ENCODE peak calls at places on chromosomes 11 and 22, in nine cellular contexts. R is heart right ventricle; I is mesenchymal stem cell; W is right lobe of liver; G is keratinocyte; N is CD4-positive, alpha-beta memory T cell; Z is right atrium auricular region; Q is ovary; X is neural progenitor cell. K is an unnamed sample. For H3K4me1, the result is how much of the 10 kb centered on the place peaks cover.

GRCh38 chr11:122267602-122268001 is 151.6 kb upstream of the BLID start:
- DNase-seq in G (no peak), R (no peak), W (no peak), X (no peak), Q (no peak), Z (no peak), N (no peak), I (peak), K (no peak)

GRCh38 chr11:61738776-61739175 is 13.7 kb upstream of the MYRF start:
- DNase-seq in W (no peak), X (no peak), Z (no peak), Q (no peak), N (no peak), R (no peak), G (no peak), I (no peak), K (no peak)

GRCh38 chr22:35777335-35777975 is 59.8 kb downstream of the APOL5 start:
- DNase-seq in I (peak), R (no peak), Q (no peak), N (no peak), W (no peak), Z (no peak), G (peak), X (no peak), K (peak)

GRCh38 chr11:134741453-134742227 is 329.6 kb upstream of the B3GAT1 start:
- DNase-seq in Z (no peak), R (no peak), G (no peak), W (no peak), N (no peak), I (peak), X (no peak), Q (no peak), K (peak)

GRCh38 chr22:38871360-38872171 is 450 bp downstream of the CBX6 start:
- DNase-seq in Z (peak), I (peak), X (peak), G (no peak), W (peak), N (peak), R (no peak), Q (peak), K (no peak)

GRCh38 chr22:29166180-29166579 is 39.5 kb upstream of the EMID1 start:
- DNase-seq in Q (no peak), I (no peak), Z (no peak), G (no peak), X (no peak), W (peak), R (no peak), N (no peak), K (no peak)

GRCh38 chr11:67494371-67495233 is 10.6 kb downstream of the PITPNM1 start:
- DNase-seq in R (no peak), Z (no peak), G (no peak), X (no peak), Q (no peak), I (no peak), W (no peak), N (no peak), K (no peak)

GRCh38 chr11:47918370-47918690 is 62.0 kb upstream of the PTPRJ start:
- DNase-seq in X (no peak), W (no peak), Q (no peak), I (no peak), N (no peak), R (no peak), Z (no peak), G (no peak), K (no peak)

GRCh38 chr11:21564813-21565212 is 628.1 kb upstream of the ANO5 start:
- DNase-seq in Z (no peak), I (no peak), N (no peak), Q (no peak), R (no peak), W (no peak), G (no peak), X (no peak), K (no peak)

GRCh38 chr11:128304666-128305485 is 282.5 kb downstream of the ETS1 start:
- DNase-seq in Z (no peak), R (no peak), X (no peak), W (no peak), Q (no peak), N (peak), G (no peak), I (no peak), K (no peak)

GRCh38 chr11:31926816-31927528 is 115.8 kb upstream of the PAX6 start:
- DNase-seq in Q (no peak), N (no peak), W (no peak), I (no peak), R (no peak), G (no peak), X (no peak), Z (no peak), K (no peak)

GRCh38 chr22:39290724-39291161 is 28.7 kb downstream of the RPL3 start:
- DNase-seq in Q (peak), G (no peak), Z (peak), R (peak), W (peak), X (no peak), N (no peak), I (peak), K (peak)

GRCh38 chr11:116478676-116479075 is 294.1 kb downstream of the BUD13 start:
- DNase-seq in N (no peak), Q (no peak), Z (no peak), W (no peak), X (no peak), R (no peak), I (no peak), G (no peak), K (no peak)

GRCh38 chr11:86174101-86175046 is 70.2 kb upstream of the EED start:
- DNase-seq in X (no peak), W (peak), Q (peak), N (no peak), R (peak), Z (peak), G (no peak), I (peak), K (peak)

GRCh38 chr11:69567951-69568808 is 72.8 kb upstream of the CCND1 start:
- DNase-seq in W (peak), X (no peak), N (no peak), R (no peak), Z (peak), I (peak), G (no peak), Q (no peak), K (no peak)

GRCh38 chr22:24816841-24817240 is 10.8 kb downstream of the SGSM1 start:
- DNase-seq in N (no peak), Q (no peak), W (no peak), R (no peak), X (no peak), Z (no peak), G (no peak), I (no peak), K (no peak)

GRCh38 chr11:1076061-1076665 is 1.5 kb downstream of the MUC2 start:
- DNase-seq in I (no peak), X (no peak), G (no peak), Z (no peak), N (no peak), R (no peak), Q (no peak), W (no peak), K (no peak)

GRCh38 chr22:23696326-23696851 is 5.6 kb downstream of the RGL4 start:
- DNase-seq in G (no peak), X (no peak), Z (no peak), R (no peak), I (no peak), Q (no peak), W (no peak), N (peak), K (no peak)

GRCh38 chr11:125313271-125314222 is 149.0 kb downstream of the PKNOX2 start:
- DNase-seq in X (no peak), G (no peak), I (no peak), N (no peak), W (no peak), Z (no peak), R (no peak), Q (peak), K (peak)

GRCh38 chr11:34180045-34180813 is 74.8 kb downstream of the NAT10 start:
- DNase-seq in Z (no peak), X (no peak), I (no peak), W (no peak), G (no peak), R (no peak), Q (no peak), N (no peak), K (no peak)

GRCh38 chr11:123580557-123581275 is 73.7 kb downstream of the SCN3B start:
- DNase-seq in Q (peak), W (peak), X (peak), N (peak), G (peak), R (peak), Z (no peak), I (peak), K (peak)

GRCh38 chr11:68678031-68678441 is 6.3 kb upstream of the GAL start:
- DNase-seq in Z (no peak), Q (no peak), R (no peak), X (no peak), N (no peak), I (no peak), W (no peak), G (no peak), K (no peak)

GRCh38 chr22:32801001-32801435 is 487 bp upstream of the TIMP3 start:
- DNase-seq in W (no peak), G (no peak), Z (no peak), Q (no peak), R (no peak), X (no peak), I (peak), N (no peak), K (no peak)

GRCh38 chr22:30301995-30302809 is 12.9 kb upstream of the CASTOR1 start:
- DNase-seq in W (peak), R (no peak), X (no peak), N (no peak), G (no peak), I (peak), Q (no peak), Z (no peak), K (no peak)

GRCh38 chr11:39247570-39248137 is 2211.8 kb downstream of the LRRC4C start:
- DNase-seq in G (no peak), N (no peak), W (no peak), X (no peak), Z (no peak), Q (no peak), R (no peak), I (no peak), K (no peak)

GRCh38 chr11:23679981-23680380 is 816.9 kb upstream of the LUZP2 start:
- DNase-seq in R (no peak), Q (no peak), W (peak), I (no peak), X (no peak), N (no peak), Z (no peak), G (no peak), K (no peak)

GRCh38 chr22:19853879-19854777 is 546 bp downstream of the GNB1L start:
- DNase-seq in W (no peak), G (no peak), Q (no peak), N (peak), I (no peak), Z (peak), X (no peak), R (peak), K (no peak)

GRCh38 chr11:32939046-32939445 is 46.4 kb downstream of the QSER1 start:
- DNase-seq in Q (no peak), G (no peak), I (peak), R (no peak), N (no peak), X (no peak), Z (no peak), W (no peak), K (no peak)

GRCh38 chr22:32355760-32356159 is 1.9 kb upstream of the RFPL3 start:
- DNase-seq in Z (no peak), X (peak), R (no peak), Q (no peak), N (no peak), G (no peak), W (no peak), I (no peak), K (no peak)

GRCh38 chr22:29814003-29814402 is 24.1 kb downstream of the ASCC2 start:
- DNase-seq in X (no peak), R (no peak), N (no peak), Q (no peak), W (no peak), G (no peak), I (peak), Z (no peak), K (no peak)

GRCh38 chr11:112157274-112157766 is 6.6 kb downstream of the IL18 start:
- DNase-seq in I (peak), G (peak), Q (no peak), W (no peak), R (no peak), N (no peak), X (no peak), Z (no peak), K (peak)

GRCh38 chr11:22703040-22703439 is 36.6 kb downstream of the GAS2 start:
- DNase-seq in Q (no peak), X (peak), I (peak), G (peak), N (no peak), R (no peak), Z (no peak), W (no peak), K (peak)

GRCh38 chr11:26753738-26754504 is 32.1 kb upstream of the SLC5A12 start:
- DNase-seq in N (no peak), X (peak), I (peak), Z (no peak), Q (peak), W (no peak), R (no peak), G (no peak), K (peak)

GRCh38 chr11:34124885-34125668 is 19.6 kb downstream of the NAT10 start:
- DNase-seq in W (no peak), I (no peak), X (no peak), N (no peak), Z (no peak), Q (no peak), R (no peak), G (no peak), K (no peak)

GRCh38 chr22:30893434-30894370 is 74.9 kb downstream of the MORC2 start:
- DNase-seq in W (no peak), R (no peak), N (no peak), Z (no peak), X (no peak), G (no peak), I (no peak), Q (no peak), K (no peak)

GRCh38 chr22:27990879-27991278 is 71.8 kb upstream of the PITPNB start:
- DNase-seq in X (peak), N (no peak), Z (peak), W (peak), Q (peak), R (peak), I (peak), G (no peak), K (peak)

GRCh38 chr11:72735495-72736027 is 16.6 kb downstream of the ARAP1 start:
- DNase-seq in X (no peak), Q (no peak), R (no peak), W (no peak), I (peak), G (no peak), Z (no peak), N (no peak), K (peak)

GRCh38 chr11:70326365-70326803 is 55.9 kb downstream of the PPFIA1 start:
- DNase-seq in W (no peak), I (peak), X (no peak), Q (no peak), N (no peak), G (no peak), Z (no peak), R (no peak), K (no peak)

DNA sequence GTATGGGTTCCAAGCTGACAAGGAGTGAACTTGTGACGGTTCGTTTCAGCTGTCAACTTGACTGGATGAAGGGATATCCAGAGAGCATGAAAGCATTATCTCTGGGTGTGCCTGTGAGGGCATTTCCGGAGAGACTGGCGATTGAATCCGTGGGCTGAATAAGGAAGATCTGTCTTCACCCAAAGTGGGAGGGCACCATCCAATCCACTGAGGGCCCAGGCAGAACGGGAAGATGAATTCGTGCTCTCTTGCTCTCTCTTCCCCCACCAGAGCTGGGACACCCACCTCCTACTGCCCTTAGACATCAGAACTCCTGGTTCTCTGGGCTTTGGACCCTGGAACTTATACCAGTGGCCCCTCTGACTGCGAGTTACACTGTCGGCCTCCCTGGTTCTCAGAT is 15.5 kb upstream of the CD81 start:
- DNase-seq in G (no peak), Z (no peak), W (no peak), R (no peak), Q (no peak), I (no peak), X (no peak), N (no peak), K (no peak)
- H3K4me1 ChIP-seq in G (under half), Z (under half), W (under half), R (under half), Q (under half), I (under half), X (under half), N (under half), K (under half)

GRCh38 chr22:37545703-37546435 is 14.4 kb upstream of the CDC42EP1 start:
- DNase-seq in G (no peak), R (peak), I (peak), N (no peak), Z (peak), W (peak), Q (peak), X (peak), K (peak)
- H3K4me1 ChIP-seq in G (half or more), R (half or more), I (under half), N (under half), Z (half or more), W (half or more), Q (under half), X (under half), K (under half)

DNA sequence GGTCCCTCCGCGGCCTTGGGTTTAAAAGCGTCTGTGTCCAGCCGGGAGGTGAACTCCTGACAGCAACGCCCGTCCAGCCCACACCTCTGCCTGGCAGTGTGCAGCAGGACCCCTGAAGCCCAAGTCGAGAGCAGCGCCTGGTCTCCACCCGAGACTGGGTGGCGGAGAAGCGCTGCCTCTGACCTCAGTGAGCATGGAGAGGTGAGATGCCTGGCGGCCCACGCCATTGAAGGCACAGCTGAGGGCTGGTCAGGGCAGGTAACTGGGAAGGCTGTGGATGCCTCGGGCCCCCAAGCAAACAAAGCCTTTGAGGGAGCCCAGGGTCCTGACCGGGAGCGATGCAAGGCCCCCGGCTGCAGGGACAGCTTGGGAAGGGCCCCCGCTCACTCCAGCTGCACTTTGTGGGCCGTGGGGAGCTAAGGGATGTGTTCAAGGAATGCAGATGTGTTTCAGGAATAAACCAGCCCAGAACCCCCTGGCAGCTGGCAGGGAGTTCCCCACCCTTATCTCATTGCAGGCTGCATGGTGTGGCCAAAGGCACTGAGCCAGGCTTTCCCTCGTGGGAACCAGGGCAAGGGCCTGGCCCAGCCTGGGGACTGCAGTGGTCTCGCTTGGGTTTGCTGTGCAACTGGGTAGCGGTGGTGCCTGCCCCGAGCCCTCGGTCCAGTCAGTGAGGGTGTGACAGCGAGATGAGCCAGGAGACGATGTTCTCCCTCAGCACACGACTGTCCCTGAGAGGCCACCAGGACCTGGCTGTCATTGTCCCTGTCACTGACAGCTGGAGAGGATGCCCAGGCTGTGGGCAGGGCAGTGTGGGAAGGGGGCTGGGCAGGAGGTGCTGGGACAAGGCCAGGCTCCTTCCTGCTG is 92.5 kb downstream of the WNT7B start:
- DNase-seq in Z (no peak), R (peak), I (no peak), Q (no peak), X (no peak), N (no peak), W (peak), G (no peak), K (no peak)
- H3K4me1 ChIP-seq in Z (under half), R (under half), I (under half), Q (under half), X (under half), N (under half), W (under half), G (under half), K (under half)

GRCh38 chr11:118785362-118785761 is 5.6 kb downstream of the DDX6 start:
- DNase-seq in Q (no peak), I (peak), N (no peak), Z (no peak), W (no peak), R (no peak), G (no peak), X (no peak), K (no peak)
- H3K4me1 ChIP-seq in Q (under half), I (under half), N (half or more), Z (half or more), W (under half), R (half or more), G (under half), X (under half), K (under half)

GRCh38 chr11:120333801-120334200 is 2.4 kb upstream of the ARHGEF12 start:
- DNase-seq in R (no peak), Z (no peak), I (no peak), Q (no peak), X (no peak), N (no peak), G (no peak), W (no peak), K (no peak)

GRCh38 chr11:120334894-120335462 is 1.2 kb upstream of the ARHGEF12 start:
- DNase-seq in N (peak), G (no peak), X (peak), Z (peak), R (no peak), I (peak), Q (no peak), W (no peak), K (peak)

GRCh38 chr11:120335596-120335927 is 651 bp upstream of the ARHGEF12 start:
- DNase-seq in G (no peak), W (no peak), X (no peak), I (no peak), N (no peak), R (no peak), Z (no peak), Q (no peak), K (no peak)

GRCh38 chr11:120332822-120333716 is 3.1 kb upstream of the ARHGEF12 start:
- DNase-seq in W (no peak), G (no peak), N (no peak), Q (no peak), Z (no peak), R (no peak), I (no peak), X (no peak), K (no peak)

GRCh38 chr11:120334332-120334731 is 1.9 kb upstream of the ARHGEF12 start:
- DNase-seq in Q (no peak), Z (no peak), W (no peak), G (no peak), R (no peak), N (no peak), X (no peak), I (no peak), K (no peak)
- H3K4me1 ChIP-seq in Q (under half), Z (half or more), W (under half), G (half or more), R (half or more), N (under half), X (under half), I (under half), K (under half)

K was measured in endothelial cell of umbilical vein.